ENCODE peak calls at places on chromosome 6, in seven cellular contexts. R is NCI-H1092 treated with DMSO at 0.1 percent for 48 hours; U is NCI-H1694 treated with DMSO at 0.1 percent for 48 hours; X is glutamatergic neuron; S is small intestine; Y is tibial artery; W is activated CD4-positive, alpha-beta T cell treated with anti-CD3 and anti-CD28 coated beads for 24 hours. D is an unnamed sample.

GRCh38 chr6:35654883-35655282 is 33.8 kb downstream of the FKBP5 start:
- DNase-seq in R (no peak), U (no peak), X (no peak), S (peak; percentile 23), Y (no peak), W (no peak), D (no peak)

GRCh38 chr6:80771941-80772340 is 665.5 kb downstream of the BCKDHB start:
- DNase-seq in R (no peak), U (no peak), X (no peak), S (no peak), Y (no peak), W (no peak), D (no peak)

GRCh38 chr6:151359486-151359885 is 31.9 kb downstream of the ZBTB2 start:
- DNase-seq in R (no peak), U (no peak), X (no peak), S (no peak), Y (no peak), W (no peak), D (no peak)

GRCh38 chr6:56555438-56555872 is 87.2 kb downstream of the DST start:
- DNase-seq in R (peak; percentile 60), U (no peak), X (peak; percentile 42), S (no peak), Y (no peak), W (no peak), D (no peak)

GRCh38 chr6:144797881-144798589 is 512.9 kb downstream of the UTRN start:
- DNase-seq in R (no peak), U (no peak), X (no peak), S (no peak), Y (no peak), W (no peak), D (no peak)

GRCh38 chr6:6781877-6782236 is 193.3 kb downstream of the LY86 start:
- DNase-seq in R (no peak), U (no peak), X (no peak), S (no peak), Y (no peak), W (no peak), D (no peak)

GRCh38 chr6:30265166-30265565 is 52.0 kb upstream of the TRIM26 start:
- DNase-seq in R (no peak), U (no peak), X (no peak), S (no peak), Y (no peak), W (no peak), D (no peak)

GRCh38 chr6:53866231-53866630 is 71.4 kb downstream of the LRRC1 start:
- DNase-seq in R (no peak), U (no peak), X (no peak), S (no peak), Y (no peak), W (no peak), D (no peak)

GRCh38 chr6:68990313-68990712 is 355.2 kb downstream of the ADGRB3 start:
- DNase-seq in R (no peak), U (no peak), X (no peak), S (no peak), Y (no peak), W (no peak), D (no peak)

GRCh38 chr6:161401910-161402309 is 128.0 kb upstream of the AGPAT4 start:
- DNase-seq in R (no peak), U (no peak), X (no peak), S (no peak), Y (no peak), W (no peak), D (no peak)

GRCh38 chr6:133590814-133591213 is 298.1 kb upstream of the TCF21 start:
- DNase-seq in R (no peak), U (peak; percentile 12), X (no peak), S (no peak), Y (no peak), W (no peak), D (no peak)

GRCh38 chr6:33683576-33684427 is 27.7 kb downstream of the UQCC2 start:
- DNase-seq in R (no peak), U (no peak), X (no peak), S (no peak), Y (no peak), W (no peak), D (no peak)

GRCh38 chr6:149636116-149636515 is 12.4 kb downstream of the KATNA1 start:
- DNase-seq in R (no peak), U (no peak), X (no peak), S (peak; percentile 23), Y (no peak), W (no peak), D (no peak)

GRCh38 chr6:16743661-16744210 is 17.5 kb downstream of the ATXN1 start:
- DNase-seq in R (no peak), U (no peak), X (no peak), S (no peak), Y (no peak), W (no peak), D (no peak)

GRCh38 chr6:13194852-13195251 is 133.5 kb downstream of the TBC1D7 start:
- DNase-seq in R (no peak), U (no peak), X (peak; percentile 38), S (peak; percentile 29), Y (peak; percentile 31), W (no peak), D (peak; percentile 33)

GRCh38 chr6:713351-713750 is 20.4 kb upstream of the EXOC2 start:
- DNase-seq in R (no peak), U (no peak), X (no peak), S (no peak), Y (no peak), W (no peak), D (no peak)

GRCh38 chr6:155787168-155787567 is 331.5 kb upstream of the NOX3 start:
- DNase-seq in R (no peak), U (no peak), X (no peak), S (no peak), Y (no peak), W (no peak), D (no peak)

GRCh38 chr6:131317516-131317915 is 182.2 kb downstream of the AKAP7 start:
- DNase-seq in R (no peak), U (no peak), X (no peak), S (no peak), Y (no peak), W (no peak), D (no peak)

GRCh38 chr6:112180095-112180820 is 74.1 kb downstream of the LAMA4 start:
- DNase-seq in R (peak; percentile 73), U (peak; percentile 78), X (no peak), S (peak; percentile 75), Y (no peak), W (peak; percentile 33), D (peak; percentile 77)

GRCh38 chr6:81668615-81669047 is 83.8 kb downstream of the TENT5A start:
- DNase-seq in R (no peak), U (no peak), X (no peak), S (no peak), Y (no peak), W (no peak), D (no peak)

GRCh38 chr6:143675946-143676345 is 1.8 kb upstream of the PHACTR2 start:
- DNase-seq in R (no peak), U (no peak), X (no peak), S (no peak), Y (no peak), W (no peak), D (no peak)

GRCh38 chr6:25777031-25777430 is 22.5 kb downstream of the SLC17A4 start:
- DNase-seq in R (no peak), U (no peak), X (no peak), S (no peak), Y (no peak), W (no peak), D (no peak)

GRCh38 chr6:75350156-75350555 is 65.6 kb upstream of the TMEM30A start:
- DNase-seq in R (no peak), U (no peak), X (no peak), S (no peak), Y (no peak), W (no peak), D (no peak)

GRCh38 chr6:151002562-151002961 is 137.1 kb downstream of the MTHFD1L start:
- DNase-seq in R (no peak), U (no peak), X (no peak), S (no peak), Y (no peak), W (no peak), D (no peak)

GRCh38 chr6:168527451-168528210 is 86.6 kb downstream of the SMOC2 start:
- DNase-seq in R (no peak), U (no peak), X (no peak), S (no peak), Y (no peak), W (no peak), D (no peak)

GRCh38 chr6:33147807-33148666 is 44.2 kb downstream of the COL11A2 start:
- DNase-seq in R (peak; percentile 16), U (peak; percentile 9), X (no peak), S (peak; percentile 33), Y (no peak), W (no peak), D (no peak)

GRCh38 chr6:47428746-47429664 is 48.6 kb upstream of the CD2AP start:
- DNase-seq in R (no peak), U (no peak), X (no peak), S (no peak), Y (no peak), W (no peak), D (no peak)

GRCh38 chr6:46990031-46990644 is 52.0 kb downstream of the ADGRF1 start:
- DNase-seq in R (peak; percentile 2), U (no peak), X (peak; percentile 21), S (peak; percentile 20), Y (no peak), W (no peak), D (peak; percentile 7)

GRCh38 chr6:163860194-163861081 is 445.9 kb downstream of the QKI start:
- DNase-seq in R (no peak), U (no peak), X (peak; percentile 51), S (no peak), Y (no peak), W (no peak), D (no peak)

GRCh38 chr6:112780498-112781096 is 433.5 kb downstream of the RFPL4B start:
- DNase-seq in R (peak; percentile 69), U (peak; percentile 47), X (peak; percentile 77), S (peak; percentile 68), Y (peak; percentile 61), W (no peak), D (peak; percentile 80)

GRCh38 chr6:166045173-166045957 is 122.3 kb downstream of the TBXT start:
- DNase-seq in R (no peak), U (no peak), X (no peak), S (no peak), Y (no peak), W (no peak), D (no peak)

GRCh38 chr6:27096834-27097511 is 150.5 kb upstream of the PRSS16 start:
- DNase-seq in R (no peak), U (no peak), X (peak; percentile 26), S (peak; percentile 73), Y (no peak), W (no peak), D (no peak)

GRCh38 chr6:78010130-78010529 is 357.3 kb downstream of the MEI4 start:
- DNase-seq in R (no peak), U (no peak), X (no peak), S (no peak), Y (no peak), W (no peak), D (no peak)

GRCh38 chr6:2877057-2877882 is 25.8 kb downstream of the SERPINB9 start:
- DNase-seq in R (no peak), U (no peak), X (no peak), S (no peak), Y (no peak), W (no peak), D (no peak)

GRCh38 chr6:156718647-156719394 is 58.4 kb upstream of the ARID1B start:
- DNase-seq in R (no peak), U (no peak), X (no peak), S (no peak), Y (peak; percentile 80), W (no peak), D (no peak)

GRCh38 chr6:37340639-37340943 is 13.2 kb upstream of the RNF8 start:
- DNase-seq in R (no peak), U (no peak), X (no peak), S (no peak), Y (no peak), W (no peak), D (no peak)

GRCh38 chr6:3506751-3507388 is 50.0 kb upstream of the SLC22A23 start:
- DNase-seq in R (no peak), U (no peak), X (no peak), S (no peak), Y (no peak), W (no peak), D (no peak)

GRCh38 chr6:29760328-29760727 is 37.1 kb downstream of the HLA-F start:
- DNase-seq in R (no peak), U (no peak), X (no peak), S (peak; percentile 24), Y (no peak), W (no peak), D (no peak)